ENCODE peak calls at places on chromosomes 12 and 14, in five cellular contexts. A is OCI-LY7, V is neuronal stem cell, J is GM03348, L is ACHN. W is an unnamed sample.

GRCh38 chr12:59164991-59165718 is 244.9 kb upstream of the LRIG3 start:
- DNase-seq in A (peak), V (peak), J (peak), L (peak), W (peak)

GRCh38 chr12:989751-990278 is 1.2 kb upstream of the ERC1 start:
- DNase-seq in A (peak), V (peak), J (peak), L (peak), W (peak)

GRCh38 chr12:16327963-16328362 is 19.5 kb upstream of the MGST1 start:
- DNase-seq in A (no peak), V (no peak), J (no peak), L (no peak), W (no peak)

GRCh38 chr12:65836419-65837197 is 12.3 kb downstream of the HMGA2 start:
- DNase-seq in A (no peak), V (no peak), J (no peak), L (no peak), W (no peak)

GRCh38 chr12:107610030-107610859 is 75.4 kb upstream of the PWP1 start:
- DNase-seq in A (peak), V (peak), J (peak), L (peak), W (peak)

GRCh38 chr12:10554228-10554970 is 48.7 kb downstream of the EIF2S3B start:
- DNase-seq in A (peak), V (no peak), J (no peak), L (no peak), W (no peak)

GRCh38 chr12:80620281-80620680 is 87.2 kb upstream of the MYF6 start:
- DNase-seq in A (no peak), V (no peak), J (no peak), L (no peak), W (no peak)

GRCh38 chr12:67358686-67359374 is 89.7 kb downstream of the CAND1 start:
- DNase-seq in A (no peak), V (no peak), J (peak), L (no peak), W (no peak)

GRCh38 chr12:98812225-98812624 is 167.1 kb downstream of the APAF1 start:
- DNase-seq in A (no peak), V (no peak), J (no peak), L (no peak), W (no peak)

GRCh38 chr12:117361312-117361670 is at the start of gene NOS1:
- DNase-seq in A (no peak), V (no peak), J (no peak), L (no peak), W (no peak)

GRCh38 chr12:78293039-78293686 is 462.5 kb downstream of the NAV3 start:
- DNase-seq in A (no peak), V (no peak), J (no peak), L (no peak), W (peak)

GRCh38 chr14:38065101-38065762 is 142.5 kb upstream of the SSTR1 start:
- DNase-seq in A (peak), V (no peak), J (no peak), L (no peak), W (no peak)

GRCh38 chr12:12983420-12984035 is 16.5 kb downstream of the HEBP1 start:
- DNase-seq in A (no peak), V (no peak), J (peak), L (peak), W (peak)

GRCh38 chr12:116955382-116956021 is 44.8 kb downstream of the FBXW8 start:
- DNase-seq in A (peak), V (no peak), J (no peak), L (peak), W (peak)

GRCh38 chr12:107492393-107493134 is 193.0 kb upstream of the PWP1 start:
- DNase-seq in A (peak), V (no peak), J (no peak), L (no peak), W (no peak)

GRCh38 chr12:132506730-132507538 is 17.0 kb downstream of the FBRSL1 start:
- DNase-seq in A (no peak), V (no peak), J (peak), L (no peak), W (no peak)

GRCh38 chr14:96274122-96274910 is 18.3 kb downstream of the BDKRB1 start:
- DNase-seq in A (no peak), V (no peak), J (peak), L (no peak), W (no peak)

GRCh38 chr14:61973981-61974380 is 211.8 kb downstream of the SNAPC1 start:
- DNase-seq in A (no peak), V (no peak), J (peak), L (no peak), W (no peak)

GRCh38 chr12:57343703-57344378 is 87.0 kb downstream of the R3HDM2 start:
- DNase-seq in A (no peak), V (no peak), J (no peak), L (no peak), W (no peak)

W was measured in DMS53.